ENCODE peak calls at places on chromosomes 3 and 15, in ten cellular contexts. A is fibroblast of mammary gland; B is activated effector memory CD4-positive, alpha-beta T cell treated with anti-CD3 and anti-CD28 coated beads, Interleukin-2, amount 50 U/mL, for 16 hours; J is NCI-H1930; R is globus pallidus; C is cortex of kidney; Y is RPMI7951; E is skeletal muscle cell; P is stimulated activated CD4-positive, alpha-beta T cell treated with anti-CD3 and anti-CD28 coated beads, Interleukin-15, amount 100 ng/mL, for 1 hour; F is head of caudate nucleus. N is an unnamed sample.

GRCh38 chr3:20054549-20054987 is 14.3 kb downstream of the KAT2B start:
- DNase-seq in A (peak), B (peak), J (no peak), R (no peak), C (no peak), Y (peak), E (peak), P (peak), F (peak), N (peak)

GRCh38 chr15:58396181-58396580 is 35.6 kb upstream of the LIPC start:
- DNase-seq in A (peak), B (no peak), J (no peak), R (no peak), C (no peak), Y (peak), E (peak), P (no peak), F (peak), N (peak)

GRCh38 chr3:134353171-134353825 is 20.9 kb downstream of the AMOTL2 start:
- DNase-seq in A (no peak), B (peak), J (no peak), R (no peak), C (no peak), Y (no peak), E (no peak), P (no peak), F (no peak), N (no peak)

GRCh38 chr3:57227930-57228733 is 603 bp downstream of the APPL1 start:
- DNase-seq in A (peak), B (peak), J (no peak), R (peak), C (no peak), Y (peak), E (no peak), P (no peak), F (peak), N (peak)

GRCh38 chr3:196788509-196788908 is 48.9 kb downstream of the PAK2 start:
- DNase-seq in A (no peak), B (no peak), J (no peak), R (no peak), C (no peak), Y (no peak), E (no peak), P (no peak), F (peak), N (no peak)

GRCh38 chr3:133989931-133990702 is 39.6 kb downstream of the SLCO2A1 start:
- DNase-seq in A (no peak), B (no peak), J (no peak), R (peak), C (no peak), Y (no peak), E (no peak), P (no peak), F (no peak), N (no peak)

GRCh38 chr3:119380697-119381096 is 82.7 kb downstream of the TMEM39A start:
- DNase-seq in A (peak), B (no peak), J (no peak), R (no peak), C (no peak), Y (peak), E (no peak), P (no peak), F (no peak), N (peak)

GRCh38 chr3:69724722-69725435 is 14.4 kb upstream of the MITF start:
- DNase-seq in A (no peak), B (no peak), J (no peak), R (no peak), C (no peak), Y (no peak), E (no peak), P (no peak), F (no peak), N (no peak)

GRCh38 chr3:139558351-139559170 is 19.0 kb upstream of the RBP1 start:
- DNase-seq in A (no peak), B (no peak), J (no peak), R (no peak), C (no peak), Y (no peak), E (no peak), P (no peak), F (no peak), N (no peak)